ENCODE peak calls at places on chromosomes 3 and 15, in ten cellular contexts. S, M, D, K, W, J, O, E, X and Z are unnamed samples.

GRCh38 chr15:42723068-42723467 is 13.9 kb downstream of the CDAN1 start:
- DNase-seq in S (no peak), M (no peak), D (no peak), K (no peak), W (no peak), J (no peak), O (no peak), E (no peak), X (no peak), Z (no peak)

GRCh38 chr15:35458176-35458856 is 87.6 kb downstream of the DPH6 start:
- DNase-seq in S (no peak), M (no peak), D (no peak), K (peak; percentile 47), W (no peak), J (no peak), O (no peak), E (no peak), X (no peak), Z (no peak)

GRCh38 chr15:42108189-42108588 is 13.8 kb upstream of the PLA2G4D start:
- DNase-seq in S (no peak), M (no peak), D (no peak), K (no peak), W (no peak), J (no peak), O (no peak), E (no peak), X (no peak), Z (no peak)

GRCh38 chr3:31934018-31934417 is 47.0 kb downstream of the OSBPL10 start:
- DNase-seq in S (no peak), M (no peak), D (no peak), K (no peak), W (no peak), J (no peak), O (no peak), E (no peak), X (no peak), Z (no peak)

GRCh38 chr3:72214065-72215048 is 429.4 kb upstream of the PROK2 start:
- DNase-seq in S (peak; percentile 81), M (no peak), D (no peak), K (no peak), W (no peak), J (no peak), O (no peak), E (peak; percentile 34), X (no peak), Z (no peak)

GRCh38 chr3:48301814-48302194 is 31.7 kb downstream of the SPINK8 start:
- DNase-seq in S (peak; percentile 58), M (peak; percentile 26), D (peak; percentile 8), K (peak; percentile 19), W (no peak), J (peak; percentile 22), O (no peak), E (peak; percentile 41), X (no peak), Z (no peak)

GRCh38 chr15:59443341-59444081 is 5.5 kb downstream of the FAM81A start:
- DNase-seq in S (no peak), M (no peak), D (no peak), K (no peak), W (no peak), J (no peak), O (no peak), E (no peak), X (no peak), Z (no peak)

GRCh38 chr15:49168026-49168425 is 2.0 kb upstream of the GALK2 start:
- DNase-seq in S (no peak), M (no peak), D (no peak), K (no peak), W (no peak), J (no peak), O (no peak), E (no peak), X (no peak), Z (no peak)

GRCh38 chr3:148991219-148992026 is at the start of gene GYG1:
- DNase-seq in S (peak; percentile 88), M (peak; percentile 48), D (peak; percentile 70), K (peak; percentile 80), W (peak; percentile 69), J (peak; percentile 82), O (peak; percentile 87), E (peak; percentile 68), X (peak; percentile 21), Z (no peak)

GRCh38 chr3:184050217-184050847 is 2.5 kb upstream of the HTR3C start:
- DNase-seq in S (no peak), M (no peak), D (no peak), K (no peak), W (no peak), J (no peak), O (no peak), E (no peak), X (no peak), Z (no peak)

GRCh38 chr15:22979699-22980188 is 424 bp downstream of the CYFIP1 start:
- DNase-seq in S (peak; percentile 39), M (no peak), D (peak; percentile 50), K (peak; percentile 25), W (no peak), J (peak; percentile 46), O (no peak), E (no peak), X (no peak), Z (no peak)

GRCh38 chr15:57031082-57031481 is 112.6 kb downstream of the TCF12 start:
- DNase-seq in S (no peak), M (no peak), D (no peak), K (no peak), W (no peak), J (no peak), O (no peak), E (no peak), X (no peak), Z (no peak)
- H3K4me3 ChIP-seq in S (no peak overlapping the region), M (no peak overlapping the region), D (no peak overlapping the region), K (no peak overlapping the region), W (no peak overlapping the region), J (no peak overlapping the region), O (no peak overlapping the region), E (no peak overlapping the region), X (no peak overlapping the region), Z (no peak overlapping the region)

DNA sequence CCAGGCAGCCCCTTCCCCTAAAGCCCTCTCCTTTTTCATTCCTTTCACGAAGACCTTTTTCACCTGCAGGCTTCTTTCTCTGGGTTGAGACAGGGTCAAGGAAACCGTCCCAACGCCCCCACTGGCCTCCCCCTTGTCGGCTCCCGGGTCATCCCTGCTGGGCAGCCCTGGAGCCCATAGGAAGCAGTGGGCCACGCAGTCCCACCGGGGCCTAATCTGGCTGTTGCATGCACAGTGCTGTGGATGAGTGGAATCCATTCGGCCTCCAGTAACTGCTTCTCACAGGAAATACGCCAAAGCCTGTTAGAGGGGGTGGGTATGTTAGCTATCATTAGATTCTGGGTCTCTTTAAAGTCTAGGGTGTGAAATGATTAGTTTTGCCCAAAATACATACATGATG is 16.7 kb downstream of the LYSMD4 start:
- DNase-seq in S (no peak), M (no peak), D (no peak), K (no peak), W (no peak), J (no peak), O (no peak), E (no peak), X (no peak), Z (no peak)
- H3K4me3 ChIP-seq in S (no peak overlapping the region), M (no peak overlapping the region), D (no peak overlapping the region), K (no peak overlapping the region), W (no peak overlapping the region), J (no peak overlapping the region), O (no peak overlapping the region), E (no peak overlapping the region), X (no peak overlapping the region), Z (no peak overlapping the region)

GRCh38 chr15:73907018-73907394 is 19.3 kb upstream of the LOXL1 start:
- DNase-seq in S (no peak), M (no peak), D (no peak), K (no peak), W (no peak), J (no peak), O (no peak), E (no peak), X (no peak), Z (no peak)

GRCh38 chr15:73905224-73905827 is 20.9 kb upstream of the LOXL1 start:
- DNase-seq in S (no peak), M (no peak), D (no peak), K (no peak), W (no peak), J (no peak), O (no peak), E (no peak), X (no peak), Z (no peak)

GRCh38 chr15:73902121-73903020 is 23.9 kb upstream of the LOXL1 start:
- DNase-seq in S (no peak), M (no peak), D (no peak), K (no peak), W (no peak), J (no peak), O (no peak), E (no peak), X (no peak), Z (no peak)

GRCh38 chr15:73906346-73907017 is 19.8 kb upstream of the LOXL1 start:
- DNase-seq in S (peak; percentile 26), M (no peak), D (no peak), K (peak; percentile 76), W (no peak), J (no peak), O (peak; percentile 35), E (peak; percentile 27), X (no peak), Z (no peak)

GRCh38 chr15:73904026-73904815 is 22.0 kb upstream of the LOXL1 start:
- DNase-seq in S (no peak), M (no peak), D (no peak), K (no peak), W (no peak), J (no peak), O (no peak), E (no peak), X (no peak), Z (no peak)
- H3K4me3 ChIP-seq in S (no peak overlapping the region), M (no peak overlapping the region), D (no peak overlapping the region), K (no peak overlapping the region), W (no peak overlapping the region), J (no peak overlapping the region), O (no peak overlapping the region), E (no peak overlapping the region), X (no peak overlapping the region), Z (no peak overlapping the region)

GRCh38 chr3:129602309-129602708 is 4.2 kb downstream of the PLXND1 start:
- DNase-seq in S (no peak), M (no peak), D (no peak), K (no peak), W (no peak), J (no peak), O (no peak), E (no peak), X (no peak), Z (no peak)

GRCh38 chr3:129602730-129603560 is 3.5 kb downstream of the PLXND1 start:
- DNase-seq in S (peak; percentile 94), M (peak; percentile 74), D (no peak), K (peak; percentile 95), W (no peak), J (peak; percentile 44), O (peak; percentile 92), E (peak; percentile 92), X (peak; percentile 77), Z (peak; percentile 74)

GRCh38 chr3:129604942-129605592 is 1.4 kb downstream of the PLXND1 start:
- DNase-seq in S (no peak), M (no peak), D (no peak), K (no peak), W (no peak), J (no peak), O (no peak), E (no peak), X (no peak), Z (no peak)

GRCh38 chr3:129604223-129604941 is 2.1 kb downstream of the PLXND1 start:
- DNase-seq in S (no peak), M (no peak), D (no peak), K (no peak), W (no peak), J (no peak), O (no peak), E (no peak), X (no peak), Z (no peak)

GRCh38 chr3:129603561-129603942 is 2.9 kb downstream of the PLXND1 start:
- DNase-seq in S (no peak), M (no peak), D (no peak), K (no peak), W (no peak), J (no peak), O (no peak), E (no peak), X (no peak), Z (no peak)
- H3K4me3 ChIP-seq in S (peak overlapping the region; percentile 99), M (no peak overlapping the region), D (no peak overlapping the region), K (peak overlapping the region; percentile 95), W (no peak overlapping the region), J (peak overlapping the region; percentile 89), O (peak overlapping the region; percentile 61), E (peak overlapping the region; percentile 67), X (peak overlapping the region; percentile 27), Z (peak overlapping the region; percentile 71)